ENCODE peak calls at places on chromosomes 12 and 14, in four cellular contexts. R, G, K and N are unnamed samples.
A peak's percentile ranks its signal among the peaks of the same experiment; 100 is the strongest.

GRCh38 chr14:32083789-32084188 is 6.7 kb downstream of the ARHGAP5 start:
- DNase-seq in R (no peak), G (no peak), K (peak; percentile 94), N (no peak)

GRCh38 chr12:53049582-53050318 is at the start of gene TNS2:
- DNase-seq in R (no peak), G (peak; percentile 93), K (peak; percentile 72), N (peak; percentile 70)

GRCh38 chr14:74682169-74682952 is 30.5 kb downstream of the AREL1 start:
- DNase-seq in R (no peak), G (no peak), K (peak; percentile 70), N (no peak)

GRCh38 chr12:88235183-88235833 is 93.2 kb downstream of the TMTC3 start:
- DNase-seq in R (no peak), G (no peak), K (no peak), N (no peak)

GRCh38 chr12:128402481-128402880 is 135.5 kb downstream of the TMEM132C start:
- DNase-seq in R (no peak), G (no peak), K (no peak), N (no peak)

GRCh38 chr12:124191024-124191359 is 103.9 kb upstream of the RFLNA start:
- DNase-seq in R (no peak), G (no peak), K (no peak), N (peak; percentile 33)

GRCh38 chr12:25014961-25015360 is 66.1 kb upstream of the BCAT1 start:
- DNase-seq in R (no peak), G (no peak), K (no peak), N (no peak)

GRCh38 chr14:64873506-64874220 is 6.0 kb downstream of the SPTB start:
- DNase-seq in R (peak; percentile 30), G (no peak), K (no peak), N (no peak)

GRCh38 chr14:34843011-34843554 is 32.1 kb downstream of the BAZ1A start:
- DNase-seq in R (peak; percentile 77), G (no peak), K (peak; percentile 23), N (peak; percentile 35)

GRCh38 chr14:22841311-22841710 is 4.9 kb downstream of the MMP14 start:
- DNase-seq in R (no peak), G (no peak), K (no peak), N (no peak)
- TF ChIP-seq POLR2A in R (no peak), G (no peak), K (no peak), N (no peak)

GRCh38 chr12:107304588-107305532 is 211.5 kb upstream of the CRY1 start:
- DNase-seq in R (no peak), G (no peak), K (no peak), N (no peak)

GRCh38 chr12:107308310-107308709 is 215.0 kb upstream of the CRY1 start:
- DNase-seq in R (no peak), G (no peak), K (no peak), N (no peak)

GRCh38 chr12:107309020-107309419 is 215.7 kb upstream of the CRY1 start:
- DNase-seq in R (no peak), G (no peak), K (no peak), N (no peak)

GRCh38 chr12:107302649-107303386 is 209.5 kb upstream of the CRY1 start:
- DNase-seq in R (no peak), G (no peak), K (no peak), N (no peak)

GRCh38 chr12:107306141-107306670 is 212.9 kb upstream of the CRY1 start:
- DNase-seq in R (no peak), G (no peak), K (no peak), N (no peak)
- TF ChIP-seq POLR2A in R (no peak), G (no peak), K (no peak), N (no peak)

GRCh38 chr12:51845451-51845850 is 3.1 kb downstream of the FIGNL2 start:
- DNase-seq in R (no peak), G (no peak), K (peak; percentile 47), N (no peak)

GRCh38 chr12:51846209-51846779 is 2.2 kb downstream of the FIGNL2 start:
- DNase-seq in R (no peak), G (no peak), K (no peak), N (no peak)

GRCh38 chr12:51847830-51848727 is at the start of gene FIGNL2:
- DNase-seq in R (no peak), G (no peak), K (no peak), N (no peak)

GRCh38 chr12:51848843-51849735 is 571 bp upstream of the FIGNL2 start:
- DNase-seq in R (no peak), G (no peak), K (no peak), N (no peak)

DNA sequence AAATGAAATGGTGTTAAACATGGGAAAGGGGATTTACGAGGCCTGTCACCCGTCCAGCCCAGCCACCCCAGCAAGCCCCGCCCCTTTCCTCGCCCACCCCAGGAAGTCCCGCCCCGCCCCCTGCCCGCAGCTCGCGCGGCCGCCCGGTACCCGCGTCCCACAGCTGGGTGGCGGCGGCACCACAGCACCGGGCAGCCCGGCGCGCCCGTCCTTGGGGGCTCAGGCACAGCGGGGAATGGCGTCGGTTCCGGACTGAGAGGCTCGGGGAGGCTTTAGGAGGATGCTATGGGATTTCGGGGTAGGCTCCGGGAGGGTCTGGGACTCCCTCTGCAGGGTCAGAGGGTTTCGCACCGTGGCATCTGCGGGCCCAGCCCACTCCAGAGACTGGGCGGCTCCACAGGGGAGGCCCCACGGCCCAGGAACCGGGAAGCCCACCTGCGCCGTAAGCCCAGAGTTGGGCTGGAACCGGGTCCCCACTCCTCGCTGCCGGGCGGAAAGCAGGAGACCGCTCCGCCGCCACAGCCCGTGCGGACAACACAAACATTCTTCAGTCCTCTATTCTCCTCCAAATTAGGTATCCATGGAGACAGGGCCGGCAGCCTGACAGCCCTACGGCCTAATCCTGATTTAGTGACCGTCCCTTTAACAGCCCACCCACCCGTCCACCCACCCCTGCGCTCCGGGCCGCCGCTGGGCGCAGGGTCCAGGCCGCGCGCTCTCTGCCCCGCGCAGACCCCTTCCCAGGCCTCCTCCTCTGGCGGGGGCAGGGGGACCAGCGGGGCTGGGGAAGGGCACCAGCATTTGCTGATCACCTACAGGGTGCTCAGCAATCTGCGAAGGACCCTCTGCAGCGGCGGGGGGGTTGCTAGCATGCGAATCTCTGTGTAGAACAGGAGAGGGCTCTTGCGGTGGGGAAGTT is 1.3 kb downstream of the FIGNL2 start:
- DNase-seq in R (no peak), G (no peak), K (no peak), N (no peak)
- TF ChIP-seq POLR2A in R (no peak), G (peak; percentile 27), K (no peak), N (no peak)

GRCh38 chr12:131190965-131191364 is 237.3 kb downstream of the ADGRD1 start:
- DNase-seq in R (no peak), G (no peak), K (no peak), N (no peak)
- TF ChIP-seq POLR2A in R (no peak), G (no peak), K (no peak), N (no peak)

DNA sequence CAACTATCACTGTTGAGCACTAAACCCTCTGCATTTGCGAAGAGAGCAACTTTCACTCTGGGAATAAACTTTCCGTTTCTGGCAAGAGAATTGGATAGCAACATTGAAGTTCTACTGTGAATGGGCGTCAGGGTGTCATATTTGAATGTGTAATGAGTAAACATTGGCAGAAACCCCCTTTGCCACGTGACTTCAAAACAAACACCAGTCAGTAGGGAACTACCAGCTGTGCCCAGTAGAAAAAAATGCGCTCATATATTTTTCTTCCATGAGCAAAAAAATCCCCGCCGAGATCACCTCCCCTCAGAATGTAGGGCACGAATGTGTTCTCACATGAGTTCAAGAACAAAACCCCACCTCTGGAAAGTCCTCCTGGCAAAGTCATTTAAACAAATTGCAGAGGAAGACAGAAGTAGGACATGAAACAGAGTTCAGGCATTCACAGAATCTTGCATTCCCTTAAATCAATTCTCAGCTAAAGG is 80.6 kb downstream of the BTG1 start:
- DNase-seq in R (no peak), G (no peak), K (peak; percentile 53), N (no peak)
- TF ChIP-seq POLR2A in R (no peak), G (no peak), K (no peak), N (no peak)

GRCh38 chr12:57454566-57455373 is at the start of gene INHBE:
- DNase-seq in R (peak; percentile 37), G (no peak), K (peak; percentile 92), N (no peak)
- TF ChIP-seq POLR2A in R (no peak), G (no peak), K (peak; percentile 58), N (no peak)

GRCh38 chr14:20998674-20999366 is at the start of gene SLC39A2:
- DNase-seq in R (no peak), G (peak; percentile 52), K (no peak), N (peak; percentile 43)
- TF ChIP-seq POLR2A in R (no peak), G (no peak), K (no peak), N (no peak)

GRCh38 chr12:22610148-22610547 is 14.8 kb upstream of the ETNK1 start:
- DNase-seq in R (no peak), G (no peak), K (no peak), N (no peak)
- TF ChIP-seq POLR2A in R (no peak), G (no peak), K (no peak), N (no peak)

GRCh38 chr12:6204533-6205143 is 4.4 kb downstream of the CD9 start:
- DNase-seq in R (no peak), G (no peak), K (no peak), N (no peak)
- TF ChIP-seq POLR2A in R (no peak), G (no peak), K (no peak), N (no peak)